ENCODE peak calls at places on chromosomes 3 and 15, in eight cellular contexts. F is brain microvascular endothelial cell, R is cardiac muscle cell, C is BE2C, V is cardiac fibroblast, S is BJ, N is gastrocnemius medialis, Y is stomach. D is an unnamed sample.

GRCh38 chr3:177057768-177058167 is 139.5 kb downstream of the TBL1XR1 start:
- DNase-seq in F (no peak), R (no peak), C (no peak), V (peak), S (no peak), N (no peak), Y (no peak), D (no peak)

GRCh38 chr3:44584646-44585501 is at the start of gene ZNF660:
- DNase-seq in F (peak), R (peak), C (peak), V (peak), S (no peak), N (peak), Y (peak), D (peak)

GRCh38 chr3:123028233-123028828 is 768 bp upstream of the SEMA5B start:
- DNase-seq in F (peak), R (peak), C (peak), V (peak), S (no peak), N (no peak), Y (no peak), D (peak)

GRCh38 chr3:182364723-182365650 is 428.3 kb upstream of the ATP11B start:
- DNase-seq in F (no peak), R (no peak), C (peak), V (no peak), S (no peak), N (no peak), Y (peak), D (no peak)

GRCh38 chr3:73774645-73775044 is 149.9 kb upstream of the PDZRN3 start:
- DNase-seq in F (no peak), R (no peak), C (no peak), V (peak), S (no peak), N (no peak), Y (no peak), D (no peak)

GRCh38 chr15:82875411-82876003 is 66.1 kb downstream of the WHAMM start:
- DNase-seq in F (peak), R (no peak), C (no peak), V (peak), S (peak), N (no peak), Y (no peak), D (no peak)

GRCh38 chr15:39890640-39891039 is 29.4 kb downstream of the GPR176 start:
- DNase-seq in F (no peak), R (no peak), C (no peak), V (no peak), S (no peak), N (no peak), Y (no peak), D (no peak)

GRCh38 chr3:180690061-180690460 is 10.8 kb upstream of the CCDC39 start:
- DNase-seq in F (no peak), R (no peak), C (no peak), V (no peak), S (no peak), N (no peak), Y (no peak), D (no peak)

GRCh38 chr3:14946749-14947104 is 656 bp upstream of the NR2C2 start:
- DNase-seq in F (no peak), R (no peak), C (no peak), V (no peak), S (no peak), N (no peak), Y (no peak), D (no peak)

GRCh38 chr15:93019971-93020370 is 69.0 kb downstream of the RGMA start:
- DNase-seq in F (no peak), R (no peak), C (no peak), V (no peak), S (no peak), N (no peak), Y (no peak), D (no peak)

GRCh38 chr3:52441122-52441771 is 3.7 kb downstream of the SEMA3G start:
- DNase-seq in F (no peak), R (no peak), C (no peak), V (no peak), S (no peak), N (no peak), Y (no peak), D (no peak)

GRCh38 chr3:194137314-194138097 is 1.6 kb downstream of the HES1 start:
- DNase-seq in F (peak), R (peak), C (peak), V (peak), S (no peak), N (peak), Y (peak), D (peak)

GRCh38 chr3:84547971-84548970 is 410.5 kb upstream of the CADM2 start:
- DNase-seq in F (no peak), R (peak), C (peak), V (peak), S (no peak), N (peak), Y (no peak), D (no peak)

GRCh38 chr15:88994286-88994685 is 81.1 kb upstream of the MFGE8 start:
- DNase-seq in F (no peak), R (no peak), C (no peak), V (peak), S (no peak), N (no peak), Y (no peak), D (no peak)

GRCh38 chr3:120526011-120526870 is 69.9 kb upstream of the NDUFB4 start:
- DNase-seq in F (no peak), R (no peak), C (no peak), V (no peak), S (no peak), N (no peak), Y (no peak), D (no peak)

GRCh38 chr3:194315965-194316361 is 35.2 kb downstream of the CPN2 start:
- DNase-seq in F (no peak), R (peak), C (no peak), V (peak), S (no peak), N (no peak), Y (no peak), D (no peak)

GRCh38 chr15:68199340-68199739 is 5.8 kb downstream of the CALML4 start:
- DNase-seq in F (no peak), R (no peak), C (no peak), V (no peak), S (no peak), N (no peak), Y (no peak), D (no peak)

GRCh38 chr15:63991706-63992105 is 54.6 kb downstream of the DAPK2 start:
- DNase-seq in F (no peak), R (no peak), C (no peak), V (no peak), S (no peak), N (peak), Y (no peak), D (no peak)

GRCh38 chr3:194512895-194513601 is 26.2 kb upstream of the ATP13A3 start:
- DNase-seq in F (no peak), R (peak), C (no peak), V (no peak), S (no peak), N (no peak), Y (peak), D (no peak)

GRCh38 chr3:122857019-122857418 is 62.1 kb downstream of the SLC49A4 start:
- DNase-seq in F (no peak), R (peak), C (no peak), V (peak), S (no peak), N (no peak), Y (no peak), D (no peak)

GRCh38 chr3:42500909-42501308 is 1.5 kb upstream of the VIPR1 start:
- DNase-seq in F (no peak), R (no peak), C (no peak), V (no peak), S (no peak), N (no peak), Y (peak), D (no peak)

GRCh38 chr15:43751885-43752284 is 5.6 kb downstream of the PDIA3 start:
- DNase-seq in F (no peak), R (no peak), C (no peak), V (no peak), S (no peak), N (no peak), Y (no peak), D (no peak)

GRCh38 chr3:4656059-4656458 is 162.9 kb downstream of the ITPR1 start:
- DNase-seq in F (peak), R (peak), C (peak), V (peak), S (no peak), N (peak), Y (peak), D (peak)

GRCh38 chr15:93034512-93034911 is 54.5 kb downstream of the RGMA start:
- DNase-seq in F (no peak), R (no peak), C (no peak), V (no peak), S (no peak), N (peak), Y (peak), D (peak)

GRCh38 chr15:61613729-61614128 is 384.6 kb upstream of the RORA start:
- DNase-seq in F (peak), R (peak), C (no peak), V (peak), S (no peak), N (no peak), Y (no peak), D (no peak)

GRCh38 chr3:106518516-106518915 is 649.7 kb upstream of the CBLB start:
- DNase-seq in F (peak), R (peak), C (no peak), V (peak), S (peak), N (no peak), Y (no peak), D (no peak)

GRCh38 chr3:47416041-47416440 is 35.2 kb downstream of the PTPN23 start:
- DNase-seq in F (no peak), R (no peak), C (no peak), V (no peak), S (no peak), N (no peak), Y (peak), D (no peak)

GRCh38 chr3:57952208-57952631 is 56.0 kb upstream of the FLNB start:
- DNase-seq in F (peak), R (peak), C (peak), V (peak), S (no peak), N (peak), Y (no peak), D (peak)

DNA sequence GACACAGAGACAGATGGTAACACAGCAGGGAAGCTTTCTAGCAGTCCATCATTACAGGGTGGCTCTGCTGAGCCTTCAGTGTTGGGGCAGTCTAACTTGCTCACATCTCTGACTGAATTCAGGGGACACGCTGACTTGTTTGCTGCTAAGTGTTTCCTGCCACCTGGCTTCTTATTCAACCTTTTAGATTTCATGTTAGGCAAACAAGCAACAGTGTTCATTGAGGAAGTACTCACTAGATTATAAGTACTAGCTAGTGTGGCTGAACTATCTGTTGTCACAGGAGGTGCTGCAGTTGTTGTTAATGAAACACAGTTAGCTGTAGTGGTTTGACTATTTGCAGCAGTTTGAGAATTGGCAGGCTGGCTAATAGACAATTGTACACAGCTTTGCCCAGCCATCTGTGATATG is 37.3 kb downstream of the USF3 start:
- DNase-seq in F (no peak), R (no peak), C (no peak), V (no peak), S (no peak), N (no peak), Y (no peak), D (no peak)
- TF ChIP-seq CTCF in F (no peak), R (no peak), C (no peak), V (no peak), S (no peak), N (no peak), Y (no peak), D (no peak)

DNA sequence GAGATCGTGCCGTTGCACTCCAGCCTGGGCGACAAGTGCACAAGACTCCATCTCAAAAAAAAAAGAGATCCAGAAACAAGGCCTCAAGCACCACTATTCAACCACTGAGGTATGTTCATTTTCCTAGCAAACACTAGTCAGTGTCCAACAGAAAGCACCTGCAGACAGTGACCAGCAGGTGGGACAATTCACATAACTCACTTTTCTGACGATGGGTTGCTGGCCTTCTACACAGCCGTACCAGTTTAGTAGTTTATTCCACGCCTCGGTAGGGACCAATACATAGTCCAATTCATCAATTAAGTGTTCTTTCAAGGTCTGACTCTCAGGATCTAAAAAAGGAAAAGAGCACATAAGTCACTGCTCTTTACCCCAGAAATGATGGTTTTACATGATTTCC is 12.4 kb downstream of the USP4 start:
- DNase-seq in F (no peak), R (no peak), C (no peak), V (peak), S (no peak), N (no peak), Y (no peak), D (no peak)
- TF ChIP-seq CTCF in F (peak), R (peak), C (peak), V (peak), S (peak), N (no peak), Y (no peak), D (no peak)

DNA sequence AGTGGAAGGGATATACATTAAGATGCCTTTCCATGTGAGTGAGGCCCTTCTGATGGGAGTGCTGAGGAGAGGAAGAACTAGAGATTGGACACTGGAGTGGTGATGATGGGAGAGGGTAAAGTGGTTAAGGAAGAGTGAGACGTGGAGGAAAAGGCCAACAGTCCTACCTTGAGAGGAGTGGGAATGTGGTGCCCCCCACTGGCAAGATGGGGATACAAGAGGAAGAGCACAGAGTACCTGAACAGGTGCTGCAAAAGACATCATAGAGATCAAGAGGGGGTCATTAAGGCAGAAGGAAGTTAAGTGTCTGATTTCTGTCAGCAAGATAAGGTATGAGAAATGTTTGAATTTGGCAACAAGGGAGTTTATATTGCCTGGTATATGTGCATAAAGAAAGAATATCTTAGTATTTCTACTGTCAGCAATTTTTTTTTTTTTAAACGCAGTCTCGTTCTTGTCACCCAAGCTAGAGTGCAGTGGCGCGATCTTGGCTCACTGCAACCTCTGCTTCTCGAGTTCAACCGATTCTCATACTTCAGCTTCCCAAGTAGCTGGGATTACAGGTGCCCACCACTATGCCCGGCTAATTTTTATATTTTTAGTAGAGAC is 34.0 kb downstream of the ARIH2 start:
- DNase-seq in F (no peak), R (peak), C (peak), V (peak), S (no peak), N (peak), Y (peak), D (peak)
- TF ChIP-seq CTCF in F (peak), R (peak), C (peak), V (peak), S (no peak), N (no peak), Y (peak), D (peak)

DNA sequence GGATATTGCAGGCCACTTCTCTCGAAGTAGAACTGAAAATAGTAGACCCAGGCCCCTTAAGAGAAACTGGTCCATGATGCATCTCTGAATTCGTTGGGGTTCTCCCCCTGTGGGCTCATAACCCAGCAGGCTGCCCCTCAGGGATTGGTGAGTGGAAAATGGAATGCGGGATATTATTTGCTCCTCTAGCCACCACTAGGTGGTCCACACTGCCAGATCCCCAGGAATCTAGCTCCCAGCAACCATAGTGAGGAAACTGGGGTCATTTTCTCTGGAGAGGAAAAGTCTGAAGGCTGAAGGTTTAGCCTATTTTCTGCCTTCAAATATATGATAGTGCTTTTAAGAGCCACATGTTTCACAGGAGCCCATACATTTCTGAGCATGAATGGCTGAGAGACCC is 6.7 kb downstream of the CX3CR1 start:
- DNase-seq in F (no peak), R (no peak), C (no peak), V (no peak), S (no peak), N (no peak), Y (no peak), D (no peak)
- TF ChIP-seq CTCF in F (peak), R (peak), C (peak), V (peak), S (no peak), N (no peak), Y (no peak), D (no peak)

GRCh38 chr3:147620906-147621305 is 211.7 kb downstream of the ZIC1 start:
- DNase-seq in F (peak), R (no peak), C (no peak), V (peak), S (peak), N (no peak), Y (no peak), D (no peak)
- TF ChIP-seq CTCF in F (no peak), R (no peak), C (no peak), V (no peak), S (no peak), N (no peak), Y (no peak), D (no peak)

GRCh38 chr15:47194718-47195117 is 522.6 kb upstream of the SEMA6D start:
- DNase-seq in F (peak), R (peak), C (no peak), V (peak), S (no peak), N (no peak), Y (no peak), D (no peak)
- TF ChIP-seq CTCF in F (peak), R (peak), C (peak), V (peak), S (peak), N (no peak), Y (no peak), D (no peak)

DNA sequence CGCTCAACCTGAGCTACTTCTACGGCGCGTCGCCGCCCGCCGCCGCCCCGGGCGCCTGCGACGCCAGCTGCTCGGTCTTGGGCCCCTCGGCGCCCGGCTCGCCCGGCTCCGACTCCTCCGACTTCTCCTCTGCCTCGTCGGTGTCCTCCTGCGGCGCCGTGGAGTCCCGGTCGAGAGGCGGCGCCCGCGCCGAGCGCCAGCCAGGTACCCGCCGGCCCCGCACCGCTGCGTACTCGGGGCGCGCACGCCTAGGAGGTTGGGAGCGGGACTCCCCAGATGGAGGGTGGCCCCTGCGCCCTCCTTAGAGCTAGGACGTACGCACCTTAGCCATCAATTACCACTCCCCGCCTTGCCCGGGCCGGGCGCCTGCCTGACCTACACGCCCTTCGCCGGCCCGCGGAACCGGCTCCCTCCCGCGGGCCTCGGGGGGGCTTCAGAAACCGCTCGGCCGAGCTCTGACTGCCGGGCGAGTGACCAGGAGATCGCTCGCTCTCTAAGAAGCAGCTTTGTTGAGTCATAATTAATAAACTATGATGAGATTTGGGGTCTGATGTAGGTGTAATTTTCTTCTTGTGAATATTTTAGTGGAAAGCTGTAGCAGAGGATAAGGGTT is 506 bp downstream of the NFKBIZ start:
- DNase-seq in F (no peak), R (no peak), C (peak), V (peak), S (no peak), N (peak), Y (peak), D (peak)
- TF ChIP-seq CTCF in F (no peak), R (no peak), C (no peak), V (no peak), S (no peak), N (no peak), Y (no peak), D (no peak)

DNA sequence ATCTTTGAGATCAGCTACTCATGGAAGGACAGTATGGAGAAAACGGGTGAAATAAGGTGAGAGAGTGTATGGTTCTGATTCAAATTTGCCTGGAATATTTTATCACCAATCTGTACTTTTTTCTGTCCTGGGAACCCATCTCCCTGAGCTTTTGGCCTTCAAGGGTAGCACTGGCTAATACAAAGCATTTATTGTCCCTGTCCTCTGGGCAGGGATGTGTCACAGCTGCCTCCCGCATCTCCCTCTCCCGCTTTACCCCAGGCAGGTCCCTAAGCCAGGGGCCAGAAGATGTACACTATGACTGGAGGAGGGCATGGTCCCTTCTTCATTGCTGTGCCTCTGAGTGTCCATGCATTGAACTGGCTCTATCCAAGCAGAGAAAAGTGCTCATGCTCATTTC is 201.7 kb upstream of the CHRNA7 start:
- DNase-seq in F (no peak), R (no peak), C (no peak), V (no peak), S (no peak), N (no peak), Y (no peak), D (no peak)
- TF ChIP-seq CTCF in F (no peak), R (no peak), C (no peak), V (no peak), S (no peak), N (no peak), Y (no peak), D (no peak)

DNA sequence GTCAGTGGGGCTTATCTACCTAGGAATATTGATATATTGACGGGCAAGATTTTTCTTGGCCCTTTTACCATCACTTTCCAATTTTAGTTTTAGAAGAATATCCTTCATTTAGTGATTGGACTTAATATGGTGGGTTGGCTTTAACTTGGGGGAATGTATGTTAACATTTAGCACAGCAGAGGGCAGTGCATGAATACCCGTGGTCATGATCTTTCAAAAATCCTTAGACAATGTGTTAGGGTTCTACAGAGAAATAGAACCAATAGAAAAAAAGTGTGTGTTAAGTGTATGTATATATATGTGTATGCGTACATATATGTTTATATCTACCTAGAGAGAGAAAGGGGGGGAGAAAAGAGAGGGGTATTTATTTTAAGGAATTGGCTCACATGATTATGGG is 36.9 kb downstream of the GPR171 start:
- DNase-seq in F (no peak), R (no peak), C (no peak), V (peak), S (no peak), N (no peak), Y (no peak), D (no peak)
- TF ChIP-seq CTCF in F (peak), R (peak), C (peak), V (peak), S (peak), N (no peak), Y (no peak), D (no peak)